ENCODE peak calls at places on chromosome 10, in five cellular contexts. C, O, H, J and V are unnamed samples.

GRCh38 chr10:110376021-110376773 is 71.5 kb upstream of the SMNDC1 start:
- DNase-seq in H (no peak), J (no peak), C (no peak), O (no peak), V (no peak)

GRCh38 chr10:32905466-32905865 is 52.6 kb downstream of the ITGB1 start:
- DNase-seq in O (no peak), C (no peak), H (no peak), J (no peak), V (no peak)

GRCh38 chr10:23742368-23742767 is 303.5 kb downstream of the OTUD1 start:
- DNase-seq in C (no peak), J (no peak), H (no peak), O (no peak), V (no peak)

GRCh38 chr10:101214446-101215396 is 14.5 kb downstream of the LBX1 start:
- DNase-seq in J (peak; percentile 28), C (peak; percentile 10), H (no peak), O (peak; percentile 59), V (peak; percentile 77)

GRCh38 chr10:30422981-30423654 is 10.9 kb upstream of the MAP3K8 start:
- DNase-seq in H (peak; percentile 81), C (peak; percentile 60), J (peak; percentile 83), O (peak; percentile 77), V (peak; percentile 57)

GRCh38 chr10:100303724-100304319 is 17.3 kb upstream of the BLOC1S2 start:
- DNase-seq in H (no peak), O (peak; percentile 26), J (peak; percentile 49), C (no peak), V (peak; percentile 44)

GRCh38 chr10:103493911-103494877 is 689 bp downstream of the NEURL1 start:
- DNase-seq in H (peak; percentile 78), C (no peak), O (no peak), J (no peak), V (peak; percentile 34)

GRCh38 chr10:100267237-100268104 is at the start of gene CWF19L1:
- DNase-seq in H (peak; percentile 92), C (peak; percentile 56), J (peak; percentile 87), O (peak; percentile 84), V (peak; percentile 89)

GRCh38 chr10:120741415-120741814 is 109.7 kb upstream of the WDR11 start:
- DNase-seq in C (no peak), H (no peak), J (no peak), O (no peak), V (no peak)

GRCh38 chr10:6704891-6705290 is 124.8 kb upstream of the PRKCQ start:
- DNase-seq in J (no peak), C (no peak), O (no peak), H (no peak), V (no peak)

GRCh38 chr10:59587756-59588140 is 121.9 kb downstream of the SLC16A9 start:
- DNase-seq in C (no peak), H (no peak), O (no peak), J (no peak), V (no peak)

GRCh38 chr10:112515126-112515525 is 68.1 kb downstream of the VTI1A start:
- DNase-seq in J (no peak), H (no peak), O (no peak), C (no peak), V (no peak)

GRCh38 chr10:69807696-69808095 is 6.0 kb downstream of the COL13A1 start:
- DNase-seq in O (peak; percentile 61), H (no peak), J (peak; percentile 34), C (no peak), V (no peak)

GRCh38 chr10:90347239-90347638 is 510.6 kb downstream of the HTR7 start:
- DNase-seq in J (peak; percentile 7), C (no peak), O (no peak), H (no peak), V (no peak)

GRCh38 chr10:75062191-75062849 is 49.1 kb upstream of the SAMD8 start:
- DNase-seq in J (no peak), H (no peak), C (no peak), O (no peak), V (peak; percentile 73)

GRCh38 chr10:86931872-86932271 is 25.5 kb downstream of the MMRN2 start:
- DNase-seq in H (no peak), O (no peak), C (no peak), J (peak; percentile 73), V (no peak)

GRCh38 chr10:133154996-133155778 is 4.8 kb upstream of the KNDC1 start:
- DNase-seq in C (no peak), H (no peak), O (no peak), J (no peak), V (no peak)